ENCODE peak calls at places on chromosome 16, in five cellular contexts. Y is HepG2, U is H1, L is GM12891, S is K562. O is an unnamed sample.

GRCh38 chr16:13848795-13849194 is 71.2 kb upstream of the ERCC4 start:
- DNase-seq in Y (no peak), U (no peak), L (no peak), S (no peak), O (no peak)

GRCh38 chr16:88533381-88533831 is 36.8 kb upstream of the ZC3H18 start:
- DNase-seq in Y (no peak), U (no peak), L (no peak), S (no peak), O (no peak)

GRCh38 chr16:20320592-20320991 is 6.7 kb downstream of the GP2 start:
- DNase-seq in Y (no peak), U (no peak), L (no peak), S (no peak), O (no peak)

GRCh38 chr16:63457869-63458268 is 1421.6 kb upstream of the CDH8 start:
- DNase-seq in Y (peak), U (no peak), L (no peak), S (no peak), O (no peak)

GRCh38 chr16:88977028-88977844 is at the start of gene CBFA2T3:
- DNase-seq in Y (no peak), U (no peak), L (no peak), S (peak), O (no peak)

GRCh38 chr16:57165923-57166322 is 19.9 kb downstream of the PSME3IP1 start:
- DNase-seq in Y (no peak), U (no peak), L (no peak), S (no peak), O (no peak)

GRCh38 chr16:51756447-51757123 is 605.5 kb upstream of the SALL1 start:
- DNase-seq in Y (no peak), U (no peak), L (no peak), S (no peak), O (no peak)

GRCh38 chr16:56107944-56108583 is 83.2 kb upstream of the GNAO1 start:
- DNase-seq in Y (no peak), U (no peak), L (no peak), S (no peak), O (no peak)

GRCh38 chr16:65524997-65525396 is 403.1 kb upstream of the CDH11 start:
- DNase-seq in Y (no peak), U (no peak), L (no peak), S (no peak), O (no peak)

GRCh38 chr16:27242398-27242797 is 26.2 kb downstream of the NSMCE1 start:
- DNase-seq in Y (no peak), U (no peak), L (no peak), S (no peak), O (no peak)

GRCh38 chr16:30491744-30492308 is 19.3 kb downstream of the ITGAL start:
- DNase-seq in Y (peak), U (no peak), L (no peak), S (peak), O (no peak)

GRCh38 chr16:11310997-11311561 is 29.9 kb upstream of the PRM1 start:
- DNase-seq in Y (no peak), U (no peak), L (no peak), S (no peak), O (no peak)

GRCh38 chr16:21302454-21302853 is 24.4 kb upstream of the CRYM start:
- DNase-seq in Y (no peak), U (no peak), L (no peak), S (no peak), O (no peak)

GRCh38 chr16:22424161-22424937 is 49.9 kb upstream of the CDR2 start:
- DNase-seq in Y (no peak), U (no peak), L (no peak), S (no peak), O (no peak)

GRCh38 chr16:79164378-79164720 is 436.2 kb downstream of the MAF start:
- DNase-seq in Y (no peak), U (no peak), L (no peak), S (no peak), O (no peak)

GRCh38 chr16:81936209-81936608 is 75.1 kb downstream of the SDR42E1 start:
- DNase-seq in Y (no peak), U (no peak), L (no peak), S (no peak), O (no peak)

GRCh38 chr16:1102921-1103648 is 7.0 kb upstream of the C1QTNF8 start:
- DNase-seq in Y (no peak), U (no peak), L (peak), S (peak), O (peak)

GRCh38 chr16:71648921-71649320 is 22.9 kb downstream of the MARVELD3 start:
- DNase-seq in Y (peak), U (no peak), L (no peak), S (no peak), O (no peak)

GRCh38 chr16:24635900-24636610 is 93.4 kb upstream of the TNRC6A start:
- DNase-seq in Y (no peak), U (no peak), L (no peak), S (no peak), O (no peak)

GRCh38 chr16:14957576-14958322 is 17.1 kb upstream of the PDXDC1 start:
- DNase-seq in Y (no peak), U (no peak), L (no peak), S (peak), O (no peak)

DNA sequence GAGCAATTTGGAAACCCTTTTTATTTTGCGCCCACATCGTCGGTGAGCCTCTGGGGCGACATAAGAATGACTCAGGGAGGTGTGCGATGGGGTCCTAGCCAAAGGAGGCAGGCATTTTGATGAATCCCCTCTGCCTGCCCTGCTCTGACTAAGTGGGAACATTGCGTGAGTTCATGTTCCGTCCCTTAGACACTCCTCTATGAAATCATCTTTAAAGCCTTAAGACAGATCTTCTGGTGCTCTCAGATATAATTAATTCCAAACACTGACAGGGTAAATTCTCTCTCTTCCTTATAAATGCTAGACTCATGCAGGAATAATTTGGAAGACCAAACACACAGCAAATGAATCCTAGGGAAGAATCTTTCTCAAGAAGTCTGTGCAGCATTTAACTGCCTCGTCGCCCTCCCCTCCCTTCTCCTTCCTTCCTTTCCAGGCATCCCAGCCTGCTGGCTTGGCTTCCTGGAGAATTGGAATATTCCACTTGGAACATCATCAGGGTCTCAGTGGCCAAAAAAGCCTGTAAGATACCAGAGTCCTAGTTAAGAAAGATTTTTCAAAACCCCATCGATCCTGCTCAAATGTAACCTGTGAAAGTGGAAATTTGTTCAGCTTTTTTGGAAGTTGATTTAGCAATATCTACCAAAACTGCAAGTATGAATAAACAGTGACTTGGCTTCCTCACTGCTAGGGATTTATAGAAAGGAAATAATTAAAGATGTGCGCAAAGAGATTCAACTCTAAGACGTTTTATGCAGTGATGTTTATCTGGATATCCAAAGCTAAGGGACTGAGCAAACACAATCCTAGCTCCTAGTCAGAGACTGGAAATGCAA is 52.5 kb upstream of the FOXF1 start:
- DNase-seq in Y (no peak), U (no peak), L (no peak), S (no peak), O (no peak)
- TF ChIP-seq POLR2AphosphoS5 in Y (no peak), U (no peak), L (no peak), S (no peak), O (no peak)

GRCh38 chr16:83803811-83804210 is 4.0 kb upstream of the HSBP1 start:
- DNase-seq in Y (no peak), U (no peak), L (no peak), S (no peak), O (no peak)

GRCh38 chr16:83806036-83806435 is 1.7 kb upstream of the HSBP1 start:
- DNase-seq in Y (no peak), U (no peak), L (no peak), S (no peak), O (no peak)

GRCh38 chr16:83802135-83802534 is 5.6 kb upstream of the HSBP1 start:
- DNase-seq in Y (no peak), U (no peak), L (peak), S (no peak), O (no peak)

GRCh38 chr16:83802559-83802958 is 5.2 kb upstream of the HSBP1 start:
- DNase-seq in Y (no peak), U (no peak), L (no peak), S (no peak), O (no peak)

GRCh38 chr16:83804366-83804765 is 3.4 kb upstream of the HSBP1 start:
- DNase-seq in Y (no peak), U (no peak), L (no peak), S (no peak), O (no peak)
- TF ChIP-seq TAF1 in Y (no peak), U (no peak), L (no peak), S (no peak), O (no peak)

DNA sequence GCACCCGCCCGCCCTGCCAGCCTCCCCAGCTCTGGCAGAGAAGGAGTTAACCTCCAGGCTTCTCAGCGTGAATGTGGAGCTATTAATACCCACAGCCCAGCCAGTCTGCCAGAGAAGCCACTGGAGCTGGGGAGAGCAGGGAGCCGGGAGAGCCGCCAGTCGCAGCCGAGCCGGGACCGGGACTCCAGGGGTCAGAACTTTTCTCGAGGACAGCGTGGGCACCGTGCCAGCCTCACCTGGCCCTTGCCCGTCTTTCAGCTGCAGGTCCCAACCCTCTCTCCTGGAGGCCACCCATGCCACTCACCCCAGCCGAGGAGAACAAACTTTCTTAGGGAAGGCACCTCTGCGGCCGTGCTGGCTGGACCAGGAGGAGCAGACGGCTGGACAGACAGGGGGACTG is 33.8 kb upstream of the SBK1 start:
- DNase-seq in Y (no peak), U (no peak), L (no peak), S (no peak), O (no peak)
- TF ChIP-seq POLR2A in Y (no peak), U (no peak), L (no peak), S (no peak), O (no peak)

GRCh38 chr16:84348386-84348785 is 20.0 kb upstream of the ATP2C2 start:
- DNase-seq in Y (no peak), U (no peak), L (no peak), S (no peak), O (no peak)
- TF ChIP-seq POLR2AphosphoS5 in Y (no peak), U (no peak), L (no peak), S (no peak), O (no peak)

O was measured in GM12892.